ENCODE peak calls at places on chromosomes 13 and 19, in nine cellular contexts. S is K562, C is ovary, R is breast epithelium, U is spleen, D is right lobe of liver, G is HCT116, A is tibial nerve, O is A549. B is an unnamed sample.

GRCh38 chr19:53785196-53785889 is 38.8 kb downstream of the NLRP12 start:
- DNase-seq in D (no peak), S (no peak), R (no peak), A (no peak), C (no peak), G (no peak), O (no peak), U (no peak), B (no peak)

GRCh38 chr13:106089251-106089940 is 446.1 kb downstream of the EFNB2 start:
- DNase-seq in G (no peak), D (no peak), A (no peak), O (no peak), C (no peak), S (no peak), U (no peak), R (no peak), B (no peak)

GRCh38 chr13:112477070-112477619 is 101.0 kb downstream of the SPACA7 start:
- DNase-seq in R (no peak), C (no peak), A (no peak), G (no peak), D (no peak), U (no peak), S (no peak), O (no peak), B (no peak)

GRCh38 chr13:32669030-32669646 is 82.9 kb downstream of the PDS5B start:
- DNase-seq in G (peak), O (peak), D (no peak), C (no peak), A (no peak), R (no peak), U (no peak), S (peak), B (no peak)

GRCh38 chr13:66014757-66015156 is 1215.4 kb downstream of the PCDH9 start:
- DNase-seq in O (no peak), S (no peak), R (no peak), A (no peak), U (no peak), C (no peak), D (no peak), G (no peak), B (no peak)

GRCh38 chr13:50015263-50015662 is at the start of gene KCNRG:
- DNase-seq in U (no peak), D (no peak), S (peak), R (no peak), G (no peak), A (no peak), O (no peak), C (no peak), B (no peak)

GRCh38 chr19:46963093-46963734 is 56.4 kb upstream of the NPAS1 start:
- DNase-seq in G (no peak), C (no peak), D (no peak), S (no peak), U (no peak), A (no peak), R (no peak), O (no peak), B (no peak)

GRCh38 chr13:91400094-91400462 is 1.7 kb downstream of the GPC5 start:
- DNase-seq in A (no peak), S (no peak), U (no peak), O (no peak), C (no peak), R (no peak), G (no peak), D (no peak), B (no peak)

GRCh38 chr19:51735759-51736449 is 12.1 kb upstream of the HAS1 start:
- DNase-seq in R (no peak), A (peak), S (peak), U (peak), O (no peak), D (peak), C (no peak), G (no peak), B (peak)

GRCh38 chr19:52492201-52492960 is 35.1 kb upstream of the ZNF808 start:
- DNase-seq in D (no peak), O (no peak), S (peak), C (no peak), R (no peak), U (no peak), G (no peak), A (no peak), B (no peak)

GRCh38 chr19:44636439-44637389 is 7.0 kb upstream of the PVR start:
- DNase-seq in R (no peak), A (no peak), S (no peak), O (no peak), D (no peak), G (no peak), C (no peak), U (no peak), B (no peak)

GRCh38 chr19:11479470-11480080 is 1.3 kb downstream of the ELAVL3 start:
- DNase-seq in C (no peak), O (no peak), S (peak), A (no peak), U (no peak), D (no peak), R (no peak), G (no peak), B (no peak)

GRCh38 chr13:100646030-100646673 is 28.4 kb downstream of the TMTC4 start:
- DNase-seq in U (no peak), S (peak), G (peak), C (no peak), R (no peak), D (no peak), A (no peak), O (peak), B (peak)

GRCh38 chr19:40799558-40800338 is 757 bp downstream of the EGLN2 start:
- DNase-seq in S (peak), C (peak), R (no peak), U (peak), A (no peak), D (peak), O (no peak), G (no peak), B (peak)

GRCh38 chr13:112725346-112726017 is 35.6 kb downstream of the ATP11A start:
- DNase-seq in A (no peak), S (no peak), D (no peak), O (peak), G (peak), C (no peak), U (peak), R (no peak), B (peak)

GRCh38 chr13:66700336-66700735 is 529.8 kb downstream of the PCDH9 start:
- DNase-seq in A (no peak), O (no peak), G (no peak), D (no peak), R (no peak), U (no peak), C (no peak), S (no peak), B (no peak)

GRCh38 chr13:106400282-106400681 is 135.2 kb downstream of the EFNB2 start:
- DNase-seq in C (no peak), G (no peak), A (no peak), S (no peak), U (no peak), R (no peak), O (no peak), D (no peak), B (no peak)

GRCh38 chr19:31181535-31181934 is 167.7 kb downstream of the TSHZ3 start:
- DNase-seq in O (no peak), C (no peak), R (no peak), A (no peak), U (no peak), G (no peak), D (no peak), S (no peak), B (no peak)

GRCh38 chr13:27789495-27790303 is 2.6 kb upstream of the GSX1 start:
- DNase-seq in S (no peak), D (no peak), U (no peak), G (no peak), O (no peak), A (no peak), C (no peak), R (no peak), B (no peak)

GRCh38 chr13:42392706-42393572 is 121.0 kb downstream of the AKAP11 start:
- DNase-seq in G (no peak), C (no peak), U (no peak), D (no peak), S (no peak), R (no peak), O (no peak), A (no peak), B (no peak)

GRCh38 chr19:55578031-55578760 is 2.5 kb downstream of the ZNF579 start:
- DNase-seq in O (no peak), U (no peak), C (no peak), S (no peak), D (no peak), G (no peak), R (no peak), A (no peak), B (no peak)

GRCh38 chr19:55580628-55581144 is at the start of gene ZNF579:
- DNase-seq in S (peak), R (peak), A (peak), D (peak), C (peak), O (peak), G (peak), U (peak), B (peak)

GRCh38 chr19:55581145-55581827 is 638 bp upstream of the ZNF579 start:
- DNase-seq in G (no peak), O (peak), D (no peak), C (no peak), U (no peak), R (no peak), S (peak), A (no peak), B (no peak)

GRCh38 chr19:55578761-55579747 is 1.6 kb downstream of the ZNF579 start:
- DNase-seq in S (no peak), U (no peak), G (no peak), R (no peak), D (no peak), C (no peak), O (no peak), A (no peak), B (no peak)

GRCh38 chr19:55579766-55580621 is 654 bp downstream of the ZNF579 start:
- DNase-seq in A (no peak), U (no peak), S (peak), D (no peak), C (peak), O (peak), G (no peak), R (no peak), B (peak)
- TF ChIP-seq POLR2A in A (no peak), U (no peak), S (no peak), D (no peak), C (no peak), O (peak), G (no peak), R (no peak), B (peak)

GRCh38 chr19:12681074-12681987 is at the start of gene DHPS:
- DNase-seq in A (peak), U (peak), R (peak), O (peak), G (peak), D (peak), C (peak), S (peak), B (peak)
- TF ChIP-seq POLR2A in A (peak), U (no peak), R (peak), O (peak), G (peak), D (peak), C (peak), S (peak), B (peak)

GRCh38 chr13:46171223-46171622 is 10.8 kb downstream of the LCP1 start:
- DNase-seq in G (no peak), R (no peak), U (no peak), A (no peak), O (no peak), D (no peak), C (no peak), S (no peak), B (no peak)

GRCh38 chr13:46171739-46172138 is 10.2 kb downstream of the LCP1 start:
- DNase-seq in G (no peak), S (no peak), U (no peak), A (no peak), D (no peak), R (no peak), C (no peak), O (no peak), B (no peak)

GRCh38 chr13:46170687-46171086 is 11.3 kb downstream of the LCP1 start:
- DNase-seq in S (no peak), U (no peak), C (no peak), A (no peak), D (no peak), R (no peak), O (no peak), G (no peak), B (no peak)

GRCh38 chr13:46168818-46169217 is 13.2 kb downstream of the LCP1 start:
- DNase-seq in G (no peak), R (no peak), C (no peak), A (no peak), U (no peak), O (no peak), S (no peak), D (no peak), B (no peak)

DNA sequence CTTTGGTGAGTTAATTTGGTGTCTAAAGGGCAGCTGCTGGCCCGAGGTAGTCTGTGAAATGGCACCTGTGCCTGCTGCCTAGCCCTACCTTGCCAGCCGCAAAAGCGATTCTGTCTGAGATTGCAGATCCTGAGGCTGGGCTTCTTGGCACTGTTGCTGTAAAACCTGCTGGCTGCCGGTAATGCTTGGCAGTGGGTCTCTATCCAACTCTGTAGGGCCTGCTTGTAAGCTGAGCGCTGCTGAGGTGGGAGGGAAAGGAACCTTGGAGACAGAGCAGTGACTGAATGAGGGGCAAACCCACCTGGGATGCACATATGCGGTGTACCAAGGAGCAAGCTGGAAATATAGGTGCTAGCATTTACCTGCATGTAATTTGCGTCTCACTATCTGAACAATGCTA is 11.7 kb downstream of the LCP1 start:
- DNase-seq in A (no peak), S (no peak), D (no peak), O (no peak), G (no peak), U (no peak), C (no peak), R (no peak), B (no peak)
- TF ChIP-seq POLR2A in A (no peak), S (no peak), D (no peak), O (no peak), G (no peak), U (no peak), C (no peak), R (no peak), B (no peak)

GRCh38 chr19:34176581-34176980 is 4.3 kb downstream of the LSM14A start:
- DNase-seq in A (no peak), R (no peak), D (no peak), O (no peak), C (no peak), U (no peak), G (no peak), S (no peak), B (no peak)

GRCh38 chr19:34172661-34173144 is 399 bp downstream of the LSM14A start:
- DNase-seq in D (no peak), S (no peak), A (no peak), U (peak), G (no peak), R (no peak), C (no peak), O (no peak), B (peak)

GRCh38 chr19:34173145-34173956 is 1.0 kb downstream of the LSM14A start:
- DNase-seq in R (peak), D (peak), G (no peak), O (peak), A (peak), U (peak), S (peak), C (peak), B (peak)

GRCh38 chr19:34171539-34171876 is 796 bp upstream of the LSM14A start:
- DNase-seq in R (no peak), C (no peak), O (no peak), U (no peak), D (no peak), S (no peak), G (no peak), A (no peak), B (peak)

DNA sequence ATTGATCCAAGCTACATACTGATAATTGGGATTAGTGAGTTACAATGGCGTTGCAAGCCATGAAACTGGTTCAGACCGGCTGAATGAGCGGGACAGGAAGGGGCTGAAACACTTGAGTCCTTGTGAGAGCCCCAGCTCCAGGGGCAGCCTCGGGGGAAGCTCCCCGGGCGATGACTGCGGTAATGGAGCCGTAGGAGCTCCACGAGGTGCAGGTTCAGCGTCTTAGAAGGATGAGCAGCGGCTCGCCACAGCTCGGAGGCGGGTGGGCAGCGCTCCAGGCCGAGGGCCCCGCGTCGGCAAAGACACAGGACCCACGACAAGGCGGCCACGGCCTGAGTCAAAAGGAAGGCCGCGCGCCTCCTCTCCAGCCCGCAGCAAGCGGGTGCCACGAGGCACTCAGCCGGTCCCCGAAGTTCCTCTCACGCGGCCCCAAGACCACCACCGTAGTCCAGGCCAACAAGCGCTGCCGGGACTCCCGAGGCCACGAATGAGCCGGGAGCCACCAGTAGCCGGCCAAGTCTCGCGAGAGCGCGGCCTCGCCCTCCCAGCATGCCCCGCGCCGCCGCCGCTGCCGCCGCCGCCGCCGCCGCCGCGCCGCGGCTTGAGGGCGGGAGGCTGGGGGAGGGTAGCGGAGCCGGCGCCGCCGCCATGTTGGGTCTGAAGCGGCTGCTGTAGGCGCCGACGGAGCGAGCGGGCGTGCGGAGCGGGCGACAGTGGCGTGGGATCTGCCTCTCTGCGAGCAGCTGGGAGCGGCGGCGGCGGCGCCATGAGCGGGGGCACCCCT is at the start of gene LSM14A:
- DNase-seq in R (peak), A (peak), G (peak), S (peak), C (peak), U (peak), D (peak), O (peak), B (peak)
- TF ChIP-seq POLR2A in R (peak), A (peak), G (peak), S (peak), C (peak), U (peak), D (peak), O (peak), B (peak)

B was measured in H54.